ENCODE peak calls at places on chromosomes 7 and 10, in six cellular contexts. P, U, Y, T, Q and R are unnamed samples.

GRCh38 chr10:72276421-72277339 is 3.0 kb downstream of the DDIT4 start:
- DNase-seq in P (no peak), U (no peak), Y (no peak), T (no peak), Q (no peak), R (no peak)

GRCh38 chr10:5827841-5828240 is 14.6 kb upstream of the GDI2 start:
- DNase-seq in P (no peak), U (no peak), Y (no peak), T (no peak), Q (no peak), R (no peak)

GRCh38 chr7:23469961-23470250 is 385 bp downstream of the IGF2BP3 start:
- DNase-seq in P (no peak), U (no peak), Y (no peak), T (no peak), Q (no peak), R (peak; percentile 23)

GRCh38 chr10:93515071-93515962 is 18.9 kb downstream of the CEP55 start:
- DNase-seq in P (no peak), U (no peak), Y (no peak), T (no peak), Q (no peak), R (no peak)

GRCh38 chr10:127649642-127650041 is 87.3 kb upstream of the FOXI2 start:
- DNase-seq in P (no peak), U (no peak), Y (peak; percentile 11), T (no peak), Q (no peak), R (peak; percentile 38)

GRCh38 chr7:155120460-155120859 is 50.3 kb downstream of the HTR5A start:
- DNase-seq in P (no peak), U (no peak), Y (no peak), T (no peak), Q (no peak), R (no peak)

GRCh38 chr10:68647928-68648327 is 73.1 kb upstream of the CCAR1 start:
- DNase-seq in P (no peak), U (no peak), Y (no peak), T (no peak), Q (no peak), R (no peak)

GRCh38 chr10:35000936-35001335 is 89.2 kb downstream of the CUL2 start:
- DNase-seq in P (no peak), U (no peak), Y (no peak), T (no peak), Q (no peak), R (no peak)

GRCh38 chr7:9869566-9869965 is 1104.1 kb upstream of the PHF14 start:
- DNase-seq in P (no peak), U (no peak), Y (no peak), T (no peak), Q (no peak), R (no peak)

GRCh38 chr10:71569775-71570588 is 149.6 kb downstream of the C10orf105 start:
- DNase-seq in P (peak; percentile 54), U (peak; percentile 32), Y (peak; percentile 78), T (peak; percentile 74), Q (peak; percentile 54), R (peak; percentile 90)

GRCh38 chr7:148318092-148318756 is 272.3 kb upstream of the C7orf33 start:
- DNase-seq in P (no peak), U (no peak), Y (no peak), T (no peak), Q (no peak), R (no peak)

GRCh38 chr10:17643339-17643754 is 604 bp upstream of the STAM start:
- DNase-seq in P (peak; percentile 75), U (peak; percentile 59), Y (peak; percentile 64), T (no peak), Q (peak; percentile 10), R (peak; percentile 22)

GRCh38 chr7:40470111-40470736 is 335.4 kb downstream of the SUGCT start:
- DNase-seq in P (no peak), U (no peak), Y (no peak), T (no peak), Q (no peak), R (no peak)

GRCh38 chr10:7337431-7338171 is 73.2 kb downstream of the SFMBT2 start:
- DNase-seq in P (no peak), U (no peak), Y (no peak), T (no peak), Q (no peak), R (no peak)